ENCODE peak calls at places on chromosomes 5 and 9, in eight cellular contexts. H, B, X, I, G, M, K and E are unnamed samples. For H3K9me3, the result is how much of the 10 kb centered on the place peaks cover.

GRCh38 chr9:98134702-98135557 is 15.9 kb upstream of the TRIM14 start:
- DNase-seq in B (no peak), I (peak), H (no peak), K (no peak), X (no peak), M (no peak), G (no peak), E (no peak)

GRCh38 chr5:31153523-31153922 is 40.0 kb upstream of the CDH6 start:
- DNase-seq in G (no peak), M (no peak), H (no peak), B (peak), X (no peak), I (no peak), K (no peak), E (no peak)

GRCh38 chr9:131235480-131235851 is 40.8 kb downstream of the FAM78A start:
- DNase-seq in I (no peak), B (no peak), H (no peak), G (no peak), M (no peak), X (no peak), K (no peak), E (no peak)

GRCh38 chr9:17750285-17750684 is 171.4 kb downstream of the SH3GL2 start:
- DNase-seq in K (no peak), X (peak), B (no peak), M (no peak), I (no peak), G (no peak), H (no peak), E (no peak)

GRCh38 chr5:90866915-90867715 is 308.5 kb downstream of the ADGRV1 start:
- DNase-seq in K (no peak), G (no peak), I (no peak), H (no peak), B (no peak), X (no peak), M (no peak), E (no peak)

GRCh38 chr5:78610163-78610583 is 38.4 kb downstream of the LHFPL2 start:
- DNase-seq in B (no peak), G (no peak), X (no peak), K (no peak), M (peak), H (no peak), I (peak), E (no peak)

GRCh38 chr9:22107202-22107601 is 98.1 kb upstream of the CDKN2B start:
- DNase-seq in X (no peak), I (no peak), B (no peak), K (no peak), G (no peak), H (no peak), M (no peak), E (no peak)

GRCh38 chr9:121640076-121640475 is 11.4 kb upstream of the DAB2IP start:
- DNase-seq in X (peak), M (peak), I (no peak), H (peak), G (peak), B (no peak), K (peak), E (no peak)

GRCh38 chr9:97904725-97905124 is 17.6 kb downstream of the TRMO start:
- DNase-seq in X (no peak), G (no peak), H (no peak), B (no peak), I (no peak), K (no peak), M (no peak), E (no peak)

GRCh38 chr5:1707467-1707866 is 92.2 kb downstream of the MRPL36 start:
- DNase-seq in X (no peak), G (no peak), B (no peak), H (no peak), K (no peak), M (no peak), I (peak), E (peak)

GRCh38 chr5:55188656-55189380 is 15.8 kb upstream of the CDC20B start:
- DNase-seq in X (no peak), I (no peak), H (no peak), B (no peak), M (no peak), K (no peak), G (no peak), E (no peak)

GRCh38 chr5:65811004-65811403 is 89.0 kb downstream of the NLN start:
- DNase-seq in K (no peak), I (no peak), G (no peak), M (no peak), B (peak), H (no peak), X (no peak), E (no peak)

GRCh38 chr9:96087669-96088299 is 212.3 kb downstream of the ERCC6L2 start:
- DNase-seq in H (no peak), M (no peak), G (no peak), K (no peak), I (no peak), X (peak), B (no peak), E (no peak)

GRCh38 chr9:94086468-94086867 is 2.2 kb downstream of the PTPDC1 start:
- DNase-seq in B (peak), G (no peak), H (no peak), K (no peak), X (no peak), M (no peak), I (no peak), E (no peak)

GRCh38 chr5:151219138-151219537 is 4.8 kb downstream of the CCDC69 start:
- DNase-seq in K (no peak), M (no peak), G (no peak), I (no peak), H (no peak), B (no peak), X (no peak), E (no peak)

GRCh38 chr5:132438931-132439330 is 51.6 kb downstream of the IRF1 start:
- DNase-seq in B (no peak), G (no peak), M (no peak), H (no peak), I (peak), X (no peak), K (no peak), E (no peak)

GRCh38 chr5:181163487-181164075 is 16.2 kb downstream of the OR2V2 start:
- DNase-seq in K (peak), H (no peak), I (no peak), B (peak), M (no peak), X (peak), G (no peak), E (no peak)
- TF ChIP-seq CTCF in K (peak), H (no peak), I (no peak), B (no peak), M (no peak), X (no peak), G (no peak), E (no peak)

DNA sequence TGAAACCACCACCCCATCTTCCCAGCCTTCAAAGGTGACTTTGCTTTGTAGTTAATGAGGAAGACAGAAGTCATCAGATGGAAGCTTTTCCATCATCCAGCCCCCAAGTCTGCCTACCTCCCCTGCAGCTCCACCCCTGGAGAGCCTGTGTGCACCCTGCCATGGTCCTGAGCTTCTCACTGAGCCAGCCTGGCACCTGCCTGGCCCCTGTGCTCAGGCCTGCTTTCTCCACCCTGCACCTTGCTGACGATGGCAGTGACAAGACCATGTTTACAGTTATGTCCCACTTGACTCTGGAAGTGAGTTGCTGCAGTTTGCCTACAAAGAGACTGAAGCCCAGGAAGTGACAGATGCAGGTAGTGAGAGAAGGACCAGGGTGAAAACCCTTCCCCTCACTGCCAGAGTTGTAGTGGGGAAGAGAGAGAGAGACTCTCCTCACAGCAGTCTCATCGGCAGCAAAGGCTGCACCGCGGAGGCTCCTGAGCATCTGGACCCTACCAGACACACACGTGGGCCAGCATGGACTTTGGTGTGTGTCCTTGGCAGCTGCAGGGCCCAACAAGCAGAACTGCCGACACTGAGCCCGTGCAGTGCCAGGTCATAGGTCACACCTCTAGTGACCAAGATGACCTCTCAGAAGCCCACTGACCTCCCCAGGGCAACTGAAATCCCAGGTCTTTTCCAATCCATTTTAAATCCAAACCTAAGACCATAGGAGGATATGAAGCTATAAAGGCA is 107.1 kb downstream of the CACNA1B start:
- DNase-seq in B (no peak), M (no peak), K (no peak), X (no peak), H (no peak), G (no peak), I (no peak), E (no peak)
- H3K9me3 ChIP-seq in B (under half), M (under half), K (under half), X (under half), H (under half), G (under half), I (under half), E (under half)

GRCh38 chr9:6007770-6008168 is 7.7 kb downstream of the RANBP6 start:
- DNase-seq in I (peak), G (peak), X (peak), H (peak), M (peak), B (peak), K (peak), E (peak)

GRCh38 chr9:6008169-6008979 is 7.0 kb downstream of the RANBP6 start:
- DNase-seq in M (peak), K (peak), I (peak), B (peak), G (peak), X (peak), H (peak), E (peak)

GRCh38 chr9:6006968-6007769 is 8.3 kb downstream of the RANBP6 start:
- DNase-seq in G (peak), M (peak), X (peak), I (peak), H (peak), K (peak), B (peak), E (peak)
- H3K27ac ChIP-seq in G (peak), M (peak), X (peak), I (peak), H (peak), K (peak), B (peak), E (peak)

GRCh38 chr5:10522224-10522611 is 41.7 kb upstream of the ANKRD33B start:
- DNase-seq in I (peak), K (no peak), X (no peak), B (no peak), M (no peak), G (no peak), H (no peak), E (no peak)

GRCh38 chr5:10520716-10521115 is 43.2 kb upstream of the ANKRD33B start:
- DNase-seq in G (no peak), X (no peak), B (peak), K (no peak), I (no peak), H (no peak), M (no peak), E (no peak)

GRCh38 chr5:10519729-10520128 is 44.1 kb upstream of the ANKRD33B start:
- DNase-seq in K (no peak), M (no peak), B (no peak), I (peak), G (no peak), H (no peak), X (no peak), E (no peak)

GRCh38 chr5:10524376-10525123 is 39.3 kb upstream of the ANKRD33B start:
- DNase-seq in K (no peak), H (no peak), B (peak), X (no peak), M (no peak), G (no peak), I (peak), E (no peak)

DNA sequence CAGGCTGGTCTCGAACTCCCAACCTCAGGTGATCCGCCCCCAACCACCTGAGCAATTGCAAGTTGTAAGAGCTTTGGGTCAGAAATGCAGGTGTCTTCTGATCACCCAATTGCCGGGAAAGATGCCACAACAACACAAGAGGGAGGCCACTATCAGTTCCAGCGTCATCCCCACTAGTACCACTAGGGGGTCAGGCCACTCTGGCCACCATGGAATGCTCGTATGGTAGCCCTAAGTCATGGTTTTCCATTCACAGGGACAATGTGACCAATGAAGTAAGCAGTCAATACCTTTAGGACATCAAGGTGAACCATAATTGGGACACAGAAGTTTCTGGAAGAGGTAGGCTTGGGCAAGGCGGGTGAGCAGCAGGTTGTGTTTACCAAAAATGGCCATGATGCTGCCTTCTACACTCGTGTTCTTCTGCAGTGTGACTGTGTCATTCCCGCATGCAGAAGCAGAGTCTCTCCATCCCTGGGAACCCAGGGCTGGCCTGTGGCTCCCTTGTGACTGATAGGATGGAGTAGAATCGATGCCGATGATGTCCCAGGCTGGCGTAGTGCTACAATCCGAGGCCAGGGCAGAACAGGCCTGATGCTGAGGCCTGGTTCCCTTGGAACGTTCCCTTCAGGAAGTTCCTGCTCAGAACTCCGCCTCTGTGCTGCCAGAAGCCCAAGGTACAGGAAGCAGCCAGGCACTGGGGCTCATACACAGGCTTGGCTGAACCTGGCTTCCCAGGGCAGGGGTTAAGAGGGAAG is 42.2 kb upstream of the ANKRD33B start:
- DNase-seq in X (no peak), H (no peak), M (no peak), K (no peak), B (no peak), I (peak), G (no peak), E (no peak)
- TF ChIP-seq CTCF in X (peak), H (peak), M (no peak), K (peak), B (peak), I (no peak), G (peak), E (peak)

DNA sequence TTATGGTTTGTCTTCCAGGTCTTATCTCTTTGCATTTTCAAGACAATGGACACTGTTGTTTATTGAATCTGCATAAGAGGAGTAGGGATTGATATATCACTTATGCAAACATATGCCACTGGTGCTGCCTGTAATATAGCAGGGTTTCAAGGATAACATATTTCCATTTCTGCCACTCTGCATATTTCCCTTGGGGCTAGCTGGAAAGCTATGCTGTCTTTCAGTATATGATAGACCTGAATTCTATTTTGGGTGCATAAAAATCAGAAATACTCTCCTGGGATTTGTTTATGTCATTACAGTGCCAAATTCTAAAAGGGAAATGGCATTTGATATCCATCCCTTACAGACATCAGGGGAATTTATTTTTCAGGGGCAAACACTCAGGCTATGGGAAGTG is 400.2 kb downstream of the TLR4 start:
- DNase-seq in H (no peak), B (no peak), M (no peak), G (no peak), K (no peak), I (no peak), X (no peak), E (no peak)
- H3K9me3 ChIP-seq in H (under half), B (under half), M (under half), G (under half), K (under half), I (under half), X (under half), E (under half)

GRCh38 chr5:17225551-17225950 is 8.1 kb downstream of the BASP1 start:
- DNase-seq in H (no peak), X (no peak), M (no peak), B (no peak), G (no peak), I (no peak), K (no peak), E (no peak)

GRCh38 chr5:17222679-17223078 is 5.2 kb downstream of the BASP1 start:
- DNase-seq in K (no peak), B (no peak), X (peak), H (no peak), G (no peak), I (no peak), M (no peak), E (no peak)

GRCh38 chr5:17221843-17222614 is 4.6 kb downstream of the BASP1 start:
- DNase-seq in H (no peak), K (no peak), M (no peak), X (peak), B (no peak), I (no peak), G (no peak), E (no peak)

GRCh38 chr5:17224858-17225436 is 7.5 kb downstream of the BASP1 start:
- DNase-seq in K (peak), B (no peak), I (no peak), G (no peak), X (no peak), M (no peak), H (no peak), E (no peak)

DNA sequence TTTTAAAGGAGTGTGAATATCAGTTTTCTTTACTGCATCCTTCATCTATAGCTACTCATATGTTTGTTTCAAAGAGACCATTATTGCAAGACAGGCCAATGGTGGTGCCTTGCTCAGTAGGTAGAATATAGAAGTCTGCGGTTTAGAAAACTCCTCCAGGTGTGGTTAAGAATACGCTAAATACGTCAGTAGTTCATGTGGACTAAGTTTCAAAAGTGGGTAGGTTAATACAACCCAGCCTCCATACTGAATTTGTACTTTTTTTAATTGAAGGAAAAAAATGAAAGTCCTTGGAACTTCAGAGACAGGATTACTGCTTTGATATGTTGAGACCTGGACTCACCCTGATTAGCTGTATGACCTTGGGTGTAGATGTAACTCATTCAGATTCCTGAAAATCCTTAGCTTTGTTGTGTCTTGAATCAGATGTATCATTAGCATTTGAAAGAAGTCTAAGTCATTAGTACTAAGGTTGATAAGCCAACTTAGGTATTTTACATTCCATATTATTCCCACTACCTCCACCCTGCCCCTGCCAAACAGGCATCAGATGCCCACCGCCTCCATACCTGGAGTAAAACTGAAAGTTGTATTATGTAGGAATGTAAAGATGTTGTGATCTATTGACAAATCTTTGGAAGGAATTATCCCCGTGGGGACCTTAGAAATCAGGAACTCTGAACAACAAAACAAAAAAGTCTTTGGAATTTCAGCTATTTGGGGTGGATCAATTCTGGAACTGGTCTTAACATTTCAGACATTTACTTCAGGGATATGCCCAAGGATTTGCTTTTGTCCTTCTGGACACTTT is 6.1 kb downstream of the BASP1 start:
- DNase-seq in H (no peak), I (no peak), X (peak), B (no peak), K (peak), G (no peak), M (no peak), E (no peak)
- H3K27ac ChIP-seq in H (no peak), I (no peak), X (peak), B (no peak), K (no peak), G (no peak), M (no peak), E (no peak)